ENCODE peak calls at places on chromosomes 1 and 21, in four cellular contexts. A, K, D and N are unnamed samples.

GRCh38 chr1:186757851-186758250 is 70.9 kb upstream of the PLA2G4A start:
- DNase-seq in K (no peak), D (no peak), A (no peak), N (no peak)

GRCh38 chr1:55338448-55338820 is 123.3 kb upstream of the USP24 start:
- DNase-seq in K (no peak), D (no peak), A (no peak), N (no peak)

GRCh38 chr1:95888877-95889799 is 655.1 kb downstream of the RWDD3 start:
- DNase-seq in A (no peak), D (no peak), K (peak), N (no peak)

GRCh38 chr1:1836119-1836518 is 54.8 kb downstream of the GNB1 start:
- DNase-seq in A (no peak), D (no peak), K (no peak), N (no peak)

GRCh38 chr1:28756846-28757245 is 20.1 kb downstream of the YTHDF2 start:
- DNase-seq in D (no peak), K (no peak), A (no peak), N (no peak)

GRCh38 chr1:90402893-90403849 is 313.9 kb downstream of the BARHL2 start:
- DNase-seq in D (no peak), K (peak), A (peak), N (no peak)

GRCh38 chr21:33587792-33588484 is 546 bp downstream of the DONSON start:
- DNase-seq in A (no peak), D (peak), K (peak), N (no peak)

GRCh38 chr21:45228171-45228641 is 59.5 kb downstream of the POFUT2 start:
- DNase-seq in A (peak), D (no peak), K (no peak), N (no peak)

GRCh38 chr1:109896681-109897080 is 14.0 kb upstream of the CSF1 start:
- DNase-seq in D (no peak), A (no peak), K (no peak), N (no peak)

GRCh38 chr1:56992318-56993136 is 26.7 kb upstream of the C8B start:
- DNase-seq in A (no peak), D (no peak), K (no peak), N (no peak)

GRCh38 chr1:112995890-112996289 is 39.9 kb upstream of the SLC16A1 start:
- DNase-seq in D (no peak), A (no peak), K (no peak), N (no peak)

GRCh38 chr1:4307911-4308545 is 346.4 kb upstream of the AJAP1 start:
- DNase-seq in D (no peak), A (no peak), K (no peak), N (no peak)

GRCh38 chr1:210262897-210263272 is 30.3 kb downstream of the SERTAD4 start:
- DNase-seq in A (peak), K (no peak), D (no peak), N (no peak)

DNA sequence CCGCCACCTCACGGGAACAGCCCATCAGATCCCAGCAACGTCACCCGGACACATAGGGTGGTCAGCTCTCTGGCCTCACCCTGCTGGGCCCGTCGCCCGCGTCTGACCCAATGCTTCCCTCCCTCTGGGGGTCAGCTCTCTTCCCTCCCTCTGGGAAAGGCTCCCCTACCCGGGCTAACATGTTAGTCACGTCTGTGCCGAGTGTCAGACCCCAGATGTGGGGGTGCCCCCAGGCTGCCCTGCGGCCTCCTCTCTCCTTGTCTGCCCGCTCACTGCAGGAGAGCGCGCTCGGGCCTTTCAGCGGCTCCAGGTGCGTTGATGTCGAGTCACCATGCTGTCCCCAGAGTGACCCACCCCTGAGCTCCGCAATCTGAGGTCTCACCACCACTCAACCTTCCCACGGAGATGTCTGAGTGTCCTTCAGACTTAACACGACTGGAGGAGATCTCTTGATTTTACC is 34.3 kb downstream of the SLC37A1 start:
- DNase-seq in D (no peak), A (no peak), K (no peak), N (no peak)
- H3K4me3 ChIP-seq in D (no peak), A (no peak), K (no peak), N (no peak)

DNA sequence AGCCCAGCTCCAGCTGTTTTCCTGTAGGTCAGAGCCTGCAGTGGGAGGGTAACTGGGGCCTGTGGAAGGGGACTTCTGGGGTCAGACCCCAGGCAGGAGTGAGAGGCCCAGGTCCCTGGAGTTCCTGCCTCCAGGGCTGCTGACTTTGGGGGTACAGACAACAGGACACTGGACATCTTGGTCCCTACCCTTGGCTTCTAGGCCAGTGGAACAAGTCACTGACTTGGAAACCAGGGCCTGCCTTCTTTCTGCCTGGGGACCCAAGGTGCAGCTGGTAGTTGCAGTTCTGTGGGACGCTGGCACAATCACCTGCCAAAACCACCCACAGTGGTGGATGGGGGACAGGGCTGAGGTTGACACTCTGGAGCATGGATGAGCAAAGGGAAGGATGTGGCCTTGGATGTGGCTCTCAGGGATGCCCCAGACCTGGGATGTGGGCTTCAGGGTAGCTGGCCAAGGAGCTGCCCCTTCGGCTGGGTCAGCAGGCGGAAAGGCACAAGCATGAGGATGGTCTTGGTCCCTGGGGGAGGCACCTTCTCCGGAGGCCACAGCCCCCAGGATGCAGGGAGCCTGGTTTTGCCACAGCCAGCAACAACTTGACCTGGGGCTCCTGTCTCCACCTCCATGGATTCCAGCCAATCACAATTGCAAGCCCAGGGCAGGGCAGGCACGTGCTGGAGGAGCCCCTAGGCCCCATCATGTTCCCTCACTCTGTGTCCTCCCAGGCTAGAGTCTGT is 5.8 kb downstream of the JMJD4 start:
- DNase-seq in A (no peak), K (no peak), D (no peak), N (no peak)
- H3K4me3 ChIP-seq in A (no peak), K (peak), D (peak), N (no peak)

GRCh38 chr1:172145231-172145651 is 275.2 kb upstream of the C1orf105 start:
- DNase-seq in D (no peak), A (no peak), K (no peak), N (no peak)

GRCh38 chr1:172138636-172139035 is 281.8 kb upstream of the C1orf105 start:
- DNase-seq in A (no peak), K (no peak), D (no peak), N (no peak)

GRCh38 chr1:172143384-172144025 is 277.0 kb upstream of the C1orf105 start:
- DNase-seq in D (no peak), K (no peak), A (no peak), N (no peak)

GRCh38 chr1:172144445-172145060 is 275.9 kb upstream of the C1orf105 start:
- DNase-seq in A (peak), K (no peak), D (no peak), N (no peak)

GRCh38 chr1:172141351-172142000 is 279.0 kb upstream of the C1orf105 start:
- DNase-seq in A (no peak), D (no peak), K (no peak), N (no peak)
- H3K4me3 ChIP-seq in A (peak), D (no peak), K (no peak), N (no peak)

GRCh38 chr1:225765982-225766674 is 11.5 kb upstream of the SRP9 start:
- DNase-seq in K (no peak), A (no peak), D (no peak), N (no peak)
- H3K4me3 ChIP-seq in K (no peak), A (no peak), D (no peak), N (no peak)

DNA sequence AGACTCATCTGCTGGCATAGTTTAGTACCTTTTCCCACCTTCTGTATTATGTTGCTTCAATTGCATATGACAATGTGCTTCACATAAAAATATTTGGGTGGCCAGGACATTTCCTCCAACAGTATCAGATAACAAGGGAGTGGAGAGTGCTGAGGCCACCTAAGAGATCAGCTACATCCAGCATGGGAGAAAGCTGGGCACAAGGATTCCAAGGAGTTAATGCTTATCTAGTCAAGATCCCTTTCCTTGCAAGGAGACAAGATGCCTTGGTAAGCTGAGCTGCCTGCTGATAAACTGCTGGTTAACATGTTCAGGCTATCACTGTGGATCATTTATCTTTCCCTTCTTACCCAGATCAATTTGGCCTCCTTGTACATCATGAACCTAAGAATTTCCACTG is 5.4 kb downstream of the TACSTD2 start:
- DNase-seq in A (no peak), K (no peak), D (no peak), N (no peak)
- H3K4me3 ChIP-seq in A (no peak), K (no peak), D (no peak), N (no peak)

DNA sequence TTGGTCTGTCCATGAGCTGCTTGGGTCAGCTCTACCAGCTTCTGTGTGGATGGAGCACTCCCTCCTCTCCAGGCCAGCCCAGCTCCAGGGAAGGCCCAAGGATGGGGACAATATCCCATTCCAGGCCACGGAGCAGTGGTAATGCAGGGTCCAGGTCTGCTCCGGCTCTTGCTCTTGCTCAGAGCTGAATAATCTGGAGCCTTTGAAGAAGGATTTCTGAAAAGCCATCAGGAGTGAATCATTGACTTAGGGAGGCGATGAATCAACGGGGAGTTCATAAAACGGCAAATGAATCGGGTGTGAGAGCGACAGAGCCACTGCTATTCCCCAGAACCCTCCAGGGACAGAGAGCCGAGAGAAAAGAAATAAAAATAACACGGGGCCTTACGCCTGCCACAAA is 7.8 kb downstream of the POU3F1 start:
- DNase-seq in A (no peak), K (no peak), D (no peak), N (no peak)
- H3K4me3 ChIP-seq in A (no peak), K (peak), D (no peak), N (no peak)

GRCh38 chr1:179142889-179143299 is 61.0 kb downstream of the TOR3A start:
- DNase-seq in D (no peak), A (peak), K (no peak), N (no peak)
- H3K4me3 ChIP-seq in D (no peak), A (peak), K (no peak), N (no peak)